ENCODE peak calls at places on chromosomes 2 and 18, in eight cellular contexts. H is HCT116, U is GM12878, O is Panc1, S is upper lobe of left lung, J is HepG2, P is GM23338, K is K562. Y is an unnamed sample.
A peak's percentile ranks its signal among the peaks of the same experiment; 100 is the strongest.

GRCh38 chr2:69489793-69490192 is 52.6 kb upstream of the NFU1 start:
- ATAC-seq in H (no peak), U (no peak), O (no peak), S (no peak), J (no peak), P (no peak), K (no peak), Y (peak; percentile 43)

GRCh38 chr2:19235308-19235707 is 123.1 kb downstream of the OSR1 start:
- ATAC-seq in H (no peak), U (no peak), O (no peak), S (no peak), J (no peak), P (no peak), K (no peak), Y (peak; percentile 80)

GRCh38 chr18:39271654-39272053 is 1706.1 kb upstream of the CELF4 start:
- ATAC-seq in H (no peak), U (no peak), O (no peak), S (no peak), J (no peak), P (peak; percentile 65), K (no peak), Y (no peak)

GRCh38 chr2:177252808-177253531 is 11.6 kb downstream of the NFE2L2 start:
- ATAC-seq in H (no peak), U (no peak), O (peak; percentile 19), S (no peak), J (peak; percentile 1), P (no peak), K (no peak), Y (no peak)

GRCh38 chr2:24509840-24510239 is 18.8 kb downstream of the NCOA1 start:
- ATAC-seq in H (no peak), U (peak; percentile 84), O (no peak), S (no peak), J (no peak), P (no peak), K (no peak), Y (no peak)

GRCh38 chr2:99728166-99728565 is 238.3 kb upstream of the REV1 start:
- ATAC-seq in H (no peak), U (no peak), O (no peak), S (no peak), J (no peak), P (no peak), K (no peak), Y (no peak)

GRCh38 chr2:152415231-152415642 is 80.3 kb downstream of the FMNL2 start:
- ATAC-seq in H (peak; percentile 83), U (peak; percentile 79), O (peak; percentile 15), S (no peak), J (peak; percentile 53), P (no peak), K (no peak), Y (no peak)

GRCh38 chr2:135050684-135051083 is 1.4 kb upstream of the RAB3GAP1 start:
- ATAC-seq in H (no peak), U (no peak), O (no peak), S (no peak), J (peak; percentile 43), P (no peak), K (peak; percentile 29), Y (no peak)

GRCh38 chr2:235002198-235003095 is 50.6 kb downstream of the SH3BP4 start:
- ATAC-seq in H (no peak), U (no peak), O (no peak), S (no peak), J (no peak), P (no peak), K (no peak), Y (no peak)

GRCh38 chr18:3923750-3924149 is 473.8 kb downstream of the TGIF1 start:
- ATAC-seq in H (no peak), U (peak; percentile 40), O (no peak), S (peak; percentile 46), J (no peak), P (no peak), K (no peak), Y (no peak)

GRCh38 chr2:177021686-177022085 is 190.9 kb upstream of the HNRNPA3 start:
- ATAC-seq in H (no peak), U (no peak), O (no peak), S (no peak), J (no peak), P (no peak), K (no peak), Y (no peak)

GRCh38 chr18:62869327-62869726 is 154.0 kb downstream of the PHLPP1 start:
- ATAC-seq in H (no peak), U (peak; percentile 78), O (no peak), S (no peak), J (no peak), P (no peak), K (no peak), Y (no peak)

GRCh38 chr2:98086491-98087446 is at the start of gene VWA3B:
- ATAC-seq in H (peak; percentile 96), U (peak; percentile 96), O (peak; percentile 100), S (peak; percentile 87), J (no peak), P (peak; percentile 97), K (peak; percentile 95), Y (peak; percentile 89)

GRCh38 chr2:124652099-124652498 is 627.0 kb downstream of the CNTNAP5 start:
- ATAC-seq in H (no peak), U (no peak), O (no peak), S (no peak), J (no peak), P (peak; percentile 75), K (no peak), Y (no peak)

GRCh38 chr2:48420512-48421197 is 109.3 kb upstream of the STON1 start:
- ATAC-seq in H (peak; percentile 97), U (peak; percentile 95), O (peak; percentile 92), S (peak; percentile 96), J (peak; percentile 71), P (peak; percentile 93), K (peak; percentile 95), Y (peak; percentile 90)
- H3K27ac ChIP-seq in H (no peak overlapping the region), U (no peak overlapping the region), O (peak overlapping the region; percentile 25), S (no peak overlapping the region), J (no peak overlapping the region), P (no peak overlapping the region), K (no peak overlapping the region), Y (no peak overlapping the region)

DNA sequence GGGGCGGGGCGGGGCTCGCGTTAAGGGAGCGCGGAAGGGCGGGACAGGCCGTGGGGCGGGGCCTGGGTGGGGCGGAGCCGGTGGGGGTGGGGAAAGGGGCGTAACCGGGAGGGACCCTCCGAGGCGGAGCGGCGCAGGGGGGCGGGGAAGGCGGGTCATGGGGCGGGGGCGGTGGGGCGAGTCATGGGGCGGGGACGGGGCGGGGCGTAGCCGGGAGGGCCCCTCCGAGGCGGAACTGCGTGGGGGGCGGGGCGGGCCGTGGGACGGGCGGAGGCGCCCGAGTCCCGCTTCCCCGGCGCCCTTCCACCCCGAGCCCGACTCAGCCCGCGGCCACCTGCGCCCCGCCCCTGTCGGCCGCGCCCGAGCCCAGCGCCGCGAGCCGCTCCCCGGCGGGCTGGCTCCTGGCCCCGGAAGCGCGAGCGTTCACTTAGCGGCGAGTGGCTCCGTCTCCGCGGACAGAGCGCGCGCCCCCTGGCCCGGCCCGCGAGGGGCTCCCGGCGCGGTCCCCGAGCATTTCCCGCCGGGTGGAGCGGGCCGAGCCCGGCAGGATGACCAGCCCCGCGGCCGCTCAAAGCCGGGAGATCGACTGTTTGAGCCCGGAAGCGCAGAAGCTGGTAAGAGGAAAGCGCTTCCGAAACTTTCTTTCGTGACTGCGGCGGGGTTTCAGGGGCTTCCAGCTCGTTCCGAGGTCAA is 64.7 kb downstream of the LRRFIP1 start:
- ATAC-seq in H (peak; percentile 83), U (peak; percentile 75), O (peak; percentile 84), S (peak; percentile 85), J (peak; percentile 88), P (peak; percentile 70), K (peak; percentile 94), Y (peak; percentile 79)
- TF ChIP-seq POLR2AphosphoS5 in H (peak; percentile 71), U (no peak), O (peak; percentile 45), S (peak; percentile 48), J (no peak), P (no peak), K (peak; percentile 29), Y (peak; percentile 69)

DNA sequence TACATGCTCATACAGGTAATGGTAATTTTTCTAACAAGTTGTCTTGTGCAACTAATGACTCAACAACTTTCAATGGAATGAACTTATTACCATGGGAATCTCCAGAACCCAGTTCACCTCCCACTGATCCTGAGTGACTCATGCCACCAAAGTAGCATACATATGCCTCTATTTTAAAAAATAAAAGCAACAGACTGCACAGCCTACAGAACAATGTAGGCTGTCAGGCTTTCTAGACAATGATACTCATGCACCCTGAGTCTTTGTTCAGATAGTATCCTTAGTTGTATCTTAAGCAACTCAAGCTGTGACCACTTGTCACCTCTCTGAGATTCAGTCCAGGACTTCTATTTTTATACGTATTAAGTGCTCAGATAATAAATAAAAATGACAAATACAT is 531.0 kb upstream of the SETBP1 start:
- ATAC-seq in H (no peak), U (no peak), O (no peak), S (peak; percentile 35), J (no peak), P (no peak), K (no peak), Y (no peak)
- H3K27ac ChIP-seq in H (no peak overlapping the region), U (no peak overlapping the region), O (no peak overlapping the region), S (no peak overlapping the region), J (no peak overlapping the region), P (no peak overlapping the region), K (no peak overlapping the region), Y (no peak overlapping the region)

DNA sequence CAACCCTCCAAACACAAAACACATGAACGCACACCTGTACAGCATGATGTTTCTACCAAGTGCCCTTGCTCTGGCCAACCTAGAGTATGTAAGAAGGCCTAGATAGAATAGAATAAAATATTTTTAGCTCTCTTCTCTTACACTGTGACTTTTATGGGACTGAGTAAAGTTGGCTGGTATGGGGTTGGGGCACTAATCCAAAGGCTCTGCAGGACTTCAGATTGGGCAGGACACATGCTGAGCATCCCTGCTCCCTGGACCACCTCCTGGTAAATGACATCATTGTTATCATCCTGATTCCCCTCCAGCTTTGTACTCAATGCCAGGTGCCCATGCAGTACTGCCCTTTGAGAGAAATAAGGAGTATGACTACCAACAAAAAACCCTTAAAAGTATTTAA is 322.2 kb downstream of the SLC8A1 start:
- ATAC-seq in H (no peak), U (no peak), O (no peak), S (no peak), J (no peak), P (no peak), K (no peak), Y (no peak)
- TF ChIP-seq POLR2AphosphoS5 in H (no peak), U (no peak), O (no peak), S (no peak), J (no peak), P (no peak), K (no peak), Y (no peak)

DNA sequence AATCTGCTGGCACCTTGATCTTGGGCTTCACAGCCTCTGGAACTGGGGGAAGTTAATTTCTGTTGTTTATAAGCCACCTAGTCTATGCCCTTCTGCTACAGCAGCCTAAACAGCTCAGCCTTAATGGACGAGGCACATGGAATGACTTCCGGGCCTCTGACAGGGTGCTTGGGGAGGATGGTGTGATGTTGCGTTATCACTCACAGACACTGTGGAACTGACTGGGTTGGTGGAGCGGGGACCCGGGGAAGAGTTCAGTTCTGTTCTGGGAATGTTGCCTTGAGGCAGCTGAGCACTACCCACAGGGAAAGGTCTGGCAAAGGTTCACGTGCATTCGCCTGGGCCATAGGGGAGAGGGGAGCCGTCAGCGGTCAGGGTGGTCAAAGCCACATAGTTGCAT is 36.1 kb downstream of the LRRFIP1 start:
- ATAC-seq in H (no peak), U (no peak), O (no peak), S (no peak), J (no peak), P (no peak), K (peak; percentile 51), Y (no peak)
- H3K27ac ChIP-seq in H (no peak overlapping the region), U (no peak overlapping the region), O (no peak overlapping the region), S (peak overlapping the region; percentile 67), J (no peak overlapping the region), P (no peak overlapping the region), K (no peak overlapping the region), Y (peak overlapping the region; percentile 86)

GRCh38 chr2:43227830-43228280 is 1.4 kb upstream of the ZFP36L2 start:
- ATAC-seq in H (no peak), U (peak; percentile 8), O (peak; percentile 31), S (no peak), J (peak; percentile 2), P (no peak), K (peak; percentile 16), Y (no peak)
- TF ChIP-seq POLR2AphosphoS5 in H (no peak), U (no peak), O (no peak), S (no peak), J (no peak), P (no peak), K (no peak), Y (no peak)

Y was measured in gastroesophageal sphincter.